ENCODE peak calls at places on chromosomes 11 and 22, in nine cellular contexts. R is A549, B is IMR-90, O is ovary, F is cardiac muscle cell, Y is OCI-LY7, I is GM12865, Z is dorsolateral prefrontal cortex, L is astrocyte of the cerebellum. D is an unnamed sample.

GRCh38 chr22:19867617-19868016 is 12.9 kb upstream of the GNB1L start:
- DNase-seq in R (no peak), B (no peak), O (no peak), F (no peak), Y (no peak), I (no peak), Z (no peak), L (no peak), D (no peak)

GRCh38 chr11:81987829-81988472 is 745.7 kb downstream of the FAM181B start:
- DNase-seq in R (no peak), B (no peak), O (peak), F (no peak), Y (no peak), I (peak), Z (no peak), L (no peak), D (no peak)

GRCh38 chr11:68579455-68579854 is 104.9 kb upstream of the GAL start:
- DNase-seq in R (no peak), B (peak), O (no peak), F (no peak), Y (no peak), I (no peak), Z (no peak), L (no peak), D (no peak)

GRCh38 chr22:26515938-26516337 is 3.7 kb upstream of the TFIP11 start:
- DNase-seq in R (no peak), B (no peak), O (no peak), F (no peak), Y (no peak), I (no peak), Z (no peak), L (no peak), D (no peak)

GRCh38 chr22:45842141-45842831 is 134.7 kb downstream of the WNT7B start:
- DNase-seq in R (no peak), B (peak), O (no peak), F (no peak), Y (no peak), I (no peak), Z (no peak), L (peak), D (no peak)

GRCh38 chr11:118705796-118706545 is 26.5 kb upstream of the TREH start:
- DNase-seq in R (no peak), B (no peak), O (no peak), F (no peak), Y (no peak), I (no peak), Z (no peak), L (no peak), D (no peak)

GRCh38 chr11:30960387-30960992 is 374.3 kb upstream of the MPPED2 start:
- DNase-seq in R (peak), B (peak), O (no peak), F (peak), Y (peak), I (peak), Z (no peak), L (peak), D (no peak)

GRCh38 chr11:68358416-68358815 is 46.0 kb downstream of the LRP5 start:
- DNase-seq in R (no peak), B (no peak), O (no peak), F (no peak), Y (no peak), I (peak), Z (no peak), L (no peak), D (no peak)

GRCh38 chr11:134229131-134229790 is 4.8 kb downstream of the VPS26B start:
- DNase-seq in R (no peak), B (no peak), O (no peak), F (no peak), Y (no peak), I (no peak), Z (no peak), L (no peak), D (no peak)

GRCh38 chr11:10902756-10903155 is 44.9 kb upstream of the ZBED5 start:
- DNase-seq in R (no peak), B (no peak), O (no peak), F (no peak), Y (no peak), I (no peak), Z (no peak), L (no peak), D (no peak)

GRCh38 chr11:14905104-14906033 is 13.3 kb upstream of the CYP2R1 start:
- DNase-seq in R (peak), B (peak), O (peak), F (peak), Y (peak), I (peak), Z (no peak), L (no peak), D (peak)

GRCh38 chr11:102458531-102458930 is 6.0 kb upstream of the TMEM123 start:
- DNase-seq in R (no peak), B (no peak), O (no peak), F (no peak), Y (no peak), I (no peak), Z (no peak), L (no peak), D (no peak)

DNA sequence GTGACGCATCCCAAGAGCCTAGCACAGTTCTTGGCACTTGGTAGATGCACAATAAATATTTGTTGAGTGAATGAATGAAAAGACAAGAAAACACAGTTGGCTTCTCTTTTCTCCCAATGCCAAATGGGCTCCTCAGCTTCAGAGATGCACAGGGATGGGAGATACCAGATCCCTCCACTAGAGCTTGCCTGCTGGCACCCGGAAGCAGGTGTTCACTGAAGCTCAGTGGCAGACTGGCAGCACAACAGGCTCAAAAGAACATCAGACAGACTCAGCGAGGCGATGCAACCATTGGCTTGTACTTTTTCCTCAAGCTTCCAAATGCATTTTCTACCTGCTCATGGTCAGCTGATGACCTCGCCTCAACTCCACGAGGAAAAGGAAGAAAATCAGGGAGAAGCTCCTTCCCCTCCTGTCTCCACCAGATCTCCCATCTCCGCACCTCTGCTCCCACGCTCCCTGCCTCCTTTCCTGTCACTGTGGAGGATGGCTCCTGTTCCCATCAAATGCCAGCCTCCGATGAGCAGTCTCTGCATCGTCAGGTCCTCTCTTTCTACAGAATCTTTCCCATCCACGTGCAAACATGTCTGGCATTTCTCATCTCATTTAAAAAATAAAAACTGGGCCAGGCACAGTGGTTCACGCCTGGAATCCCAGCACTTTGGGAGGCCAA is 5.8 kb downstream of the RAPSN start:
- DNase-seq in R (peak), B (no peak), O (no peak), F (no peak), Y (peak), I (no peak), Z (no peak), L (no peak), D (no peak)
- TF ChIP-seq CTCF in R (no peak), B (no peak), O (no peak), F (no peak), Y (peak), I (no peak), Z (no peak), L (peak), D (no peak)

DNA sequence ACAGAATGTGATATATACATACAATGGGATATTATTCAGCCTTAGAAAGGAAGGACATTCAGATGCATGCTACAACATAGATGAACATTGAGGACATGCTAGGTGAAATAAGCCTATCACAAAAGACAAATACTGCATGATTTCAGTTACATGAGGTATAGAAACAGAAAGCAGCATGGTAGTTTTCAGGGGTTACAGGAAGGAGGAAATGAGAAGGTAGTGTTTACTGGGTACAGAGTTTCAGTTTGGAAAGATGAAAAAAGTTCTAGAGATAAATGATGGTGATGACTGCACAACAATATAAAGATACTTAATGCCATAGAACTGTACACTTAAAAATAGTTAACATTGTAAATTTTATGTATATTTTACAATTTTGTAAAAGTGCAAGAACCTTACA is 266.7 kb upstream of the C11orf87 start:
- DNase-seq in R (no peak), B (no peak), O (no peak), F (no peak), Y (no peak), I (peak), Z (no peak), L (no peak), D (no peak)
- H3K4me3 ChIP-seq in R (no peak), B (no peak), O (no peak), F (no peak), Y (no peak), I (no peak), Z (no peak), L (no peak), D (no peak)

GRCh38 chr22:25131198-25131887 is 68.3 kb upstream of the CRYBB3 start:
- DNase-seq in R (no peak), B (no peak), O (no peak), F (no peak), Y (no peak), I (no peak), Z (no peak), L (no peak), D (no peak)
- TF ChIP-seq CTCF in R (no peak), B (no peak), O (no peak), F (no peak), Y (no peak), I (no peak), Z (no peak), L (no peak), D (no peak)

DNA sequence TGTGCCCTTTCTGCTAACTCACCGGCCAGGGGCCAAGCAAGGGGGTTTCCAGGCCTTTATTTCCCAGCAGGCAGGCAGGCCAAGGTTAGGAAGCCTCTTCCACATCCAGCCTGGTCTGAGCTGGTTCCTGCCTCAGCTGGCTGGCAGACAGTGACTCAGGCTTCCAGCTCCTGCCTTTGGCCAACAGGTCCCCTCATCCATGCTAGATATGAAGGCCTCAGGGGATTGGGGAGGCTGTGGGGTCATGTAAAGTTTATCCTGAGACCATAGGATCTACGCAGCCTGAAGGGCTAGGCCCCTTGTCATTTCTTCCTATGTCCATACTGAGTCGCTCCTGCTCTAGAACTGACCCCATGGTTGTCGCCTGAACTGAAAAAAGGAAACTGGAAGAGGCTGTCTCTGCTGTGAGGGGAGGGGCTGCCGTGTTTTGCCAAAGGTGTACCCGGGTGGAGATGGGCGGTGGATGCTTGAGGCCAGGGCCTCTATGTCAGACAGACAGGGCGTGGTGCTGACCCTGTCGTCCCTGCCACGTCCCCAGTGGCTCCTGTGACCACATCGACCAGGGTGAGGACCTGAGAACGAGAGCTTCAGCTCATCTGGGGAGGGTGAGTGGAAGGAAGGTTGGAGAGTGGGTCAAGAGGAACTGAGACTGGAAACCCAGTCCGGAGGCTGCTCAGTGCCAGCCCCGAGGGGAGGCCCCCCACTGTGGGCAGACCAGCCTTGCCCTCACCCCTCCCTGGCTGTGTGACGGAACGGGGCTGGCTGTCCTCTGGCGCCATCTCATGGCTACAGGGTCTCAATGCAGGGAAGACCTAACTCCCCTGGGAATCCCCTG is 17.0 kb downstream of the P2RY6 start:
- DNase-seq in R (peak), B (peak), O (peak), F (peak), Y (peak), I (peak), Z (peak), L (no peak), D (peak)
- H3K4me3 ChIP-seq in R (peak), B (no peak), O (no peak), F (no peak), Y (no peak), I (no peak), Z (no peak), L (no peak), D (no peak)

DNA sequence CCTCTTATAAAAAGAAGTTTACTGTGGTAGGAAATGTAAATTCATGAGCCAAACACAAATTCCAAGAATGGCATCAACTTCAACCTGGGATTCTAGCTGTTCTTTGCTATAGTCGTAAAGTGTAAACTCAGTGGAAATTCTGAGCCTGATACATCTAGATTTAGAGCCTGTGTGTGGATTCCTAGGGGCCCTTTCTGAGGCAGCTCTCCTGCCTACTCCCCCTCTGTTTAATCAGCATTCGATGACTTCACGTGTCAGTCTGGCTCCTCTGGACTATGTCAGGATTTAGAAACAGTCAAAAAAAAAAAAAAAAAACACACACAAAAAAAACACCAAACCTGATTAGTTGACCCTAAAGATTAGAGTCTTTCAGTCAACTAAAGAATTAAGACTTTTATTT is 93.1 kb upstream of the SC5D start:
- DNase-seq in R (no peak), B (no peak), O (no peak), F (peak), Y (no peak), I (no peak), Z (no peak), L (no peak), D (no peak)
- TF ChIP-seq CTCF in R (no peak), B (no peak), O (no peak), F (no peak), Y (no peak), I (no peak), Z (no peak), L (no peak), D (no peak)

GRCh38 chr11:65921033-65921555 is 1.9 kb downstream of the DRAP1 start:
- DNase-seq in R (no peak), B (no peak), O (no peak), F (no peak), Y (no peak), I (no peak), Z (no peak), L (no peak), D (no peak)
- H3K4me3 ChIP-seq in R (no peak), B (peak), O (no peak), F (no peak), Y (no peak), I (no peak), Z (no peak), L (no peak), D (no peak)

D was measured in heart left ventricle.